ENCODE peak calls at places on chromosome 1, in seven cellular contexts. D is COLO829; L is CD4-positive, alpha-beta T cell; X is stimulated activated CD8-positive, alpha-beta memory T cell treated with anti-CD3 and anti-CD28 coated beads, Interleukin-4, amount 100 ng/mL, for 1 hour; Y is spleen; N is T-cell; B is C1 segment of cervical spinal cord. M is an unnamed sample.

GRCh38 chr1:172609528-172609927 is 49.4 kb upstream of the FASLG start:
- DNase-seq in D (no peak), L (no peak), X (no peak), Y (no peak), N (no peak), B (no peak), M (no peak)

GRCh38 chr1:10867138-10867721 is 70.8 kb upstream of the CASZ1 start:
- DNase-seq in D (peak), L (peak), X (peak), Y (peak), N (peak), B (no peak), M (peak)

GRCh38 chr1:225476538-225476988 is 48.7 kb upstream of the LBR start:
- DNase-seq in D (no peak), L (no peak), X (no peak), Y (no peak), N (no peak), B (no peak), M (no peak)

GRCh38 chr1:177567393-177567792 is 396.6 kb downstream of the BRINP2 start:
- DNase-seq in D (no peak), L (no peak), X (no peak), Y (no peak), N (no peak), B (no peak), M (peak)

GRCh38 chr1:3422638-3423037 is 31.8 kb upstream of the ARHGEF16 start:
- DNase-seq in D (no peak), L (no peak), X (no peak), Y (no peak), N (no peak), B (no peak), M (no peak)

GRCh38 chr1:51906306-51907078 is 28.0 kb upstream of the NRDC start:
- DNase-seq in D (peak), L (no peak), X (no peak), Y (no peak), N (no peak), B (no peak), M (peak)

GRCh38 chr1:152182431-152182830 is 23.4 kb upstream of the RPTN start:
- DNase-seq in D (no peak), L (no peak), X (no peak), Y (no peak), N (no peak), B (no peak), M (no peak)

GRCh38 chr1:150165622-150166612 is 16.2 kb downstream of the PLEKHO1 start:
- DNase-seq in D (peak), L (peak), X (no peak), Y (no peak), N (peak), B (no peak), M (no peak)

GRCh38 chr1:46062651-46063319 is 69.6 kb downstream of the PIK3R3 start:
- DNase-seq in D (peak), L (no peak), X (no peak), Y (no peak), N (no peak), B (no peak), M (no peak)

GRCh38 chr1:121525355-121525754 is 340.6 kb downstream of the SRGAP2C start:
- DNase-seq in D (no peak), L (no peak), X (no peak), Y (no peak), N (no peak), B (no peak), M (no peak)

GRCh38 chr1:117116784-117117130 is 4.8 kb downstream of the TRIM45 start:
- DNase-seq in D (no peak), L (no peak), X (no peak), Y (no peak), N (no peak), B (no peak), M (no peak)

GRCh38 chr1:67020304-67020703 is 33.6 kb downstream of the SLC35D1 start:
- DNase-seq in D (no peak), L (no peak), X (no peak), Y (no peak), N (no peak), B (no peak), M (no peak)

GRCh38 chr1:161733526-161733925 is 12.2 kb downstream of the FCRLB start:
- DNase-seq in D (peak), L (no peak), X (no peak), Y (no peak), N (no peak), B (no peak), M (peak)

GRCh38 chr1:38860464-38860816 is 868 bp upstream of the RRAGC start:
- DNase-seq in D (no peak), L (no peak), X (no peak), Y (no peak), N (no peak), B (no peak), M (peak)